ENCODE peak calls at places on chromosomes 6 and 20, in four cellular contexts. One of them, this sample, is unnamed.

GRCh38 chr6:44183783-44184182 is 25.2 kb downstream of the CAPN11 start:
- DNase-seq in HEK293T: no peak
- DNase-seq in foreskin keratinocyte: no peak
- DNase-seq in Kasumi-1: no peak
- DNase-seq in this sample: no peak

GRCh38 chr6:157597461-157598312 is 216.7 kb downstream of the ZDHHC14 start:
- DNase-seq in HEK293T: no peak
- DNase-seq in foreskin keratinocyte: no peak
- DNase-seq in Kasumi-1: peak; percentile 49
- DNase-seq in this sample: no peak

GRCh38 chr20:9514461-9515210 is at the start of gene LAMP5:
- DNase-seq in HEK293T: peak; percentile 60
- DNase-seq in foreskin keratinocyte: peak; percentile 10
- DNase-seq in Kasumi-1: no peak
- DNase-seq in this sample: no peak

GRCh38 chr20:39745380-39745779 is 783.2 kb downstream of the DHX35 start:
- DNase-seq in HEK293T: no peak
- DNase-seq in foreskin keratinocyte: no peak
- DNase-seq in Kasumi-1: no peak
- DNase-seq in this sample: no peak

GRCh38 chr6:36266913-36267644 is 2.8 kb upstream of the PNPLA1 start:
- DNase-seq in HEK293T: no peak
- DNase-seq in foreskin keratinocyte: peak; percentile 37
- DNase-seq in Kasumi-1: no peak
- DNase-seq in this sample: no peak

GRCh38 chr6:7463785-7464184 is 74.2 kb downstream of the RIOK1 start:
- DNase-seq in HEK293T: no peak
- DNase-seq in foreskin keratinocyte: peak; percentile 74
- DNase-seq in Kasumi-1: no peak
- DNase-seq in this sample: no peak

GRCh38 chr6:92267335-92267734 is 1152.0 kb downstream of the EPHA7 start:
- DNase-seq in HEK293T: no peak
- DNase-seq in foreskin keratinocyte: no peak
- DNase-seq in Kasumi-1: no peak
- DNase-seq in this sample: no peak

GRCh38 chr6:158208226-158208807 is 40.2 kb downstream of the GTF2H5 start:
- DNase-seq in HEK293T: no peak
- DNase-seq in foreskin keratinocyte: no peak
- DNase-seq in Kasumi-1: no peak
- DNase-seq in this sample: no peak

GRCh38 chr6:82712826-82713225 is 349.2 kb downstream of the TPBG start:
- DNase-seq in HEK293T: peak; percentile 21
- DNase-seq in foreskin keratinocyte: peak; percentile 2
- DNase-seq in Kasumi-1: peak; percentile 7
- DNase-seq in this sample: no peak

GRCh38 chr6:43115365-43115764 is 39.3 kb downstream of the PTK7 start:
- DNase-seq in HEK293T: no peak
- DNase-seq in foreskin keratinocyte: peak; percentile 87
- DNase-seq in Kasumi-1: no peak
- DNase-seq in this sample: no peak

GRCh38 chr6:84021625-84022024 is 11.9 kb upstream of the MRAP2 start:
- DNase-seq in HEK293T: no peak
- DNase-seq in foreskin keratinocyte: no peak
- DNase-seq in Kasumi-1: no peak
- DNase-seq in this sample: no peak

GRCh38 chr6:140571139-140571538 is 1196.7 kb upstream of the CITED2 start:
- DNase-seq in HEK293T: no peak
- DNase-seq in foreskin keratinocyte: no peak
- DNase-seq in Kasumi-1: no peak
- DNase-seq in this sample: no peak

GRCh38 chr6:56091159-56091869 is 156.1 kb downstream of the COL21A1 start:
- DNase-seq in HEK293T: no peak
- DNase-seq in foreskin keratinocyte: peak; percentile 61
- DNase-seq in Kasumi-1: peak; percentile 16
- DNase-seq in this sample: no peak

GRCh38 chr20:9068896-9069663 is at the start of gene PLCB4:
- DNase-seq in HEK293T: peak; percentile 37
- DNase-seq in foreskin keratinocyte: peak; percentile 61
- DNase-seq in Kasumi-1: no peak
- DNase-seq in this sample: no peak

GRCh38 chr20:50596694-50597021 is 86.5 kb downstream of the PTPN1 start:
- DNase-seq in HEK293T: no peak
- DNase-seq in foreskin keratinocyte: no peak
- DNase-seq in Kasumi-1: no peak
- DNase-seq in this sample: no peak

GRCh38 chr6:30150671-30151395 is 10.2 kb downstream of the TRIM10 start:
- DNase-seq in HEK293T: no peak
- DNase-seq in foreskin keratinocyte: no peak
- DNase-seq in Kasumi-1: no peak
- DNase-seq in this sample: no peak

GRCh38 chr6:167441653-167442644 is 117.1 kb downstream of the TTLL2 start:
- DNase-seq in HEK293T: no peak
- DNase-seq in foreskin keratinocyte: no peak
- DNase-seq in Kasumi-1: no peak
- DNase-seq in this sample: no peak

GRCh38 chr6:40353967-40354452 is 233.2 kb downstream of the LRFN2 start:
- DNase-seq in HEK293T: peak; percentile 0
- DNase-seq in foreskin keratinocyte: no peak
- DNase-seq in Kasumi-1: no peak
- DNase-seq in this sample: no peak

GRCh38 chr6:44487002-44487401 is 99.5 kb downstream of the CDC5L start:
- DNase-seq in HEK293T: no peak
- DNase-seq in foreskin keratinocyte: no peak
- DNase-seq in Kasumi-1: no peak
- DNase-seq in this sample: no peak

GRCh38 chr6:75563032-75563431 is 38.6 kb upstream of the SENP6 start:
- DNase-seq in HEK293T: peak; percentile 30
- DNase-seq in foreskin keratinocyte: peak; percentile 30
- DNase-seq in Kasumi-1: peak; percentile 40
- DNase-seq in this sample: no peak

GRCh38 chr6:134628154-134628553 is 310.2 kb upstream of the SGK1 start:
- DNase-seq in HEK293T: no peak
- DNase-seq in foreskin keratinocyte: no peak
- DNase-seq in Kasumi-1: no peak
- DNase-seq in this sample: no peak

GRCh38 chr20:38321959-38322598 is 18.1 kb downstream of the BPI start:
- DNase-seq in HEK293T: peak; percentile 64
- DNase-seq in foreskin keratinocyte: peak; percentile 34
- DNase-seq in Kasumi-1: peak; percentile 67
- DNase-seq in this sample: no peak

GRCh38 chr6:111603648-111604047 is 2.0 kb downstream of the TRAF3IP2 start:
- DNase-seq in HEK293T: no peak
- DNase-seq in foreskin keratinocyte: no peak
- DNase-seq in Kasumi-1: no peak
- DNase-seq in this sample: no peak

GRCh38 chr6:69780585-69781178 is 16.1 kb downstream of the LMBRD1 start:
- DNase-seq in HEK293T: no peak
- DNase-seq in foreskin keratinocyte: peak; percentile 69
- DNase-seq in Kasumi-1: no peak
- DNase-seq in this sample: no peak

GRCh38 chr6:3328145-3328544 is 69.4 kb downstream of the PSMG4 start:
- DNase-seq in HEK293T: no peak
- DNase-seq in foreskin keratinocyte: no peak
- DNase-seq in Kasumi-1: no peak
- DNase-seq in this sample: no peak

GRCh38 chr6:1481326-1481725 is 92.0 kb downstream of the FOXF2 start:
- DNase-seq in HEK293T: no peak
- DNase-seq in foreskin keratinocyte: peak; percentile 83
- DNase-seq in Kasumi-1: no peak
- DNase-seq in this sample: no peak

GRCh38 chr20:8602389-8603116 is 466.3 kb upstream of the PLCB4 start:
- DNase-seq in HEK293T: no peak
- DNase-seq in foreskin keratinocyte: no peak
- DNase-seq in Kasumi-1: peak; percentile 18
- DNase-seq in this sample: no peak

GRCh38 chr20:39112196-39112743 is 150.1 kb downstream of the DHX35 start:
- DNase-seq in HEK293T: peak; percentile 82
- DNase-seq in foreskin keratinocyte: peak; percentile 15
- DNase-seq in Kasumi-1: peak; percentile 24
- DNase-seq in this sample: no peak

GRCh38 chr6:107264357-107264831 is 149.1 kb upstream of the BEND3 start:
- DNase-seq in HEK293T: no peak
- DNase-seq in foreskin keratinocyte: peak; percentile 80
- DNase-seq in Kasumi-1: no peak
- DNase-seq in this sample: no peak

GRCh38 chr6:27502508-27503435 is 29.9 kb upstream of the ZNF184 start:
- DNase-seq in HEK293T: peak; percentile 57
- DNase-seq in foreskin keratinocyte: peak; percentile 90
- DNase-seq in Kasumi-1: peak; percentile 78
- DNase-seq in this sample: no peak

GRCh38 chr6:154993026-154993425 is 2.1 kb upstream of the TIAM2 start:
- DNase-seq in HEK293T: no peak
- DNase-seq in foreskin keratinocyte: no peak
- DNase-seq in Kasumi-1: no peak
- DNase-seq in this sample: no peak

GRCh38 chr6:100269189-100269588 is 195.5 kb downstream of the SIM1 start:
- DNase-seq in HEK293T: no peak
- DNase-seq in foreskin keratinocyte: no peak
- DNase-seq in Kasumi-1: no peak
- DNase-seq in this sample: no peak

GRCh38 chr6:163419413-163420314 is 5.1 kb downstream of the QKI start:
- DNase-seq in HEK293T: no peak
- DNase-seq in foreskin keratinocyte: no peak
- DNase-seq in Kasumi-1: no peak
- DNase-seq in this sample: no peak

GRCh38 chr6:111922454-111923297 is 49.4 kb upstream of the FYN start:
- DNase-seq in HEK293T: no peak
- DNase-seq in foreskin keratinocyte: peak; percentile 21
- DNase-seq in Kasumi-1: no peak
- DNase-seq in this sample: no peak

GRCh38 chr6:4809999-4810918 is 34.1 kb downstream of the CDYL start:
- DNase-seq in HEK293T: no peak
- DNase-seq in foreskin keratinocyte: peak; percentile 86
- DNase-seq in Kasumi-1: no peak
- DNase-seq in this sample: no peak

GRCh38 chr6:38371312-38371672 is 268.4 kb downstream of the BTBD9 start:
- DNase-seq in HEK293T: peak; percentile 47
- DNase-seq in foreskin keratinocyte: no peak
- DNase-seq in Kasumi-1: no peak
- DNase-seq in this sample: no peak

GRCh38 chr6:20946037-20946436 is 411.8 kb downstream of the CDKAL1 start:
- DNase-seq in HEK293T: no peak
- DNase-seq in foreskin keratinocyte: peak; percentile 38
- DNase-seq in Kasumi-1: no peak
- DNase-seq in this sample: no peak

This sample was measured in stimulated activated CD8-positive, alpha-beta memory T cell treated with anti-CD3 and anti-CD28 coated beads, Interleukin-2, amount 100 ng/mL, for 1 hour.